ENCODE peak calls at places on chromosome 14, in four cellular contexts. K is sigmoid colon, A is HL-60, F is suprapubic skin. S is an unnamed sample.

GRCh38 chr14:58749066-58749669 is 111.4 kb downstream of the DACT1 start:
- DNase-seq in K (no peak), A (peak), F (no peak), S (peak)

GRCh38 chr14:44625098-44625497 is 118.0 kb upstream of the FSCB start:
- DNase-seq in K (no peak), A (no peak), F (no peak), S (no peak)

GRCh38 chr14:34090451-34090850 is 139.6 kb upstream of the EGLN3 start:
- DNase-seq in K (no peak), A (no peak), F (no peak), S (no peak)

GRCh38 chr14:88463318-88463717 is 77.9 kb downstream of the SPATA7 start:
- DNase-seq in K (no peak), A (no peak), F (no peak), S (peak)

GRCh38 chr14:32709072-32709471 is 229.6 kb upstream of the NPAS3 start:
- DNase-seq in K (peak), A (no peak), F (no peak), S (no peak)

GRCh38 chr14:68621400-68622365 is 171.2 kb downstream of the ZFP36L1 start:
- DNase-seq in K (no peak), A (no peak), F (no peak), S (no peak)

GRCh38 chr14:90567191-90567590 is 170.4 kb downstream of the CALM1 start:
- DNase-seq in K (no peak), A (no peak), F (no peak), S (no peak)

GRCh38 chr14:35525695-35526094 is 8.3 kb upstream of the INSM2 start:
- DNase-seq in K (no peak), A (no peak), F (no peak), S (no peak)

DNA sequence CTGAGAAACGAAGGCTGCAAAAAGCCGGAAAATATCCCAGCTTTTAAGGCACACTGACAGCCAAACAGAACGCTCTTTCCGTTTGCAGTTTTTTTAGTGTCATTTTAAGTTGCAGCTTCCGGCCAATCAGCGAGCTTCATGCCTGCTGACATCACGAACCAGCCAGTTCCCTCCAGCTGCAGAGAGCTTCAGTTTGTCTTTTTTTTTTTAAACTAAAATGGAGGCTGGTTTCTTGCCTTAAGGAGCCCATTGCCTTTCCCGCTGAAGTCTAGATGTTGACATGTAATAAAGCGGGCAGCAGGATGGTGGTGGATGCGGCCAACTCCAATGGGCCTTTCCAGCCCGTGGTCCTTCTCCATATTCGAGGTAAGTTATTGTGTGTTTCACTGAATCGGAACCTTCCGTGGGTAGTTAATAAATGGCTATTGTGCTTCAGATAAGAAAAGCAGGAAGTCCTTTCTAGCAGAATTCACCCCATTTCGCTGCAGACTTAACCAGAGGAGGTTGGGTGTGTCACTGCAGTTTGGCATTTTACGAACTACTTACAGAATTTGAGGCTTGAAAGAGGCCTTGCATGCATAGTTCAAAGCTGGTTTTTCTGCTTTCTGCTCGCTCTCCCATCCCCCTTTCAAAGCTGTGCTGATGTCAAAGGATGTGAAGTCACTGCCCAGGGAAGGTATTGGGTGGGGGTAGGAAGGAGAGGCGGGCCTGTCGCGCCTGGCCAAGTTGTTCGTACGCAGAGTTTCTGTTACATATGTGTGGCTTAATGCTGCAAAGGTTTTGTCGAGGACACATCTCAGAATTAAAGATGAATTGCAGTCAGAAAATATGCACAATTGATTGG is 48.4 kb downstream of the PPP2R5C start:
- DNase-seq in K (peak), A (peak), F (peak), S (peak)
- TF ChIP-seq POLR2AphosphoS5 in K (peak), A (peak), F (peak), S (peak)

GRCh38 chr14:67270933-67271332 is 29.7 kb downstream of the PALS1 start:
- DNase-seq in K (no peak), A (no peak), F (no peak), S (no peak)

GRCh38 chr14:67270354-67270753 is 29.1 kb downstream of the PALS1 start:
- DNase-seq in K (no peak), A (no peak), F (no peak), S (no peak)

GRCh38 chr14:67267929-67268328 is 26.7 kb downstream of the PALS1 start:
- DNase-seq in K (no peak), A (no peak), F (no peak), S (no peak)

GRCh38 chr14:67269338-67270060 is 28.3 kb downstream of the PALS1 start:
- DNase-seq in K (no peak), A (no peak), F (no peak), S (no peak)

DNA sequence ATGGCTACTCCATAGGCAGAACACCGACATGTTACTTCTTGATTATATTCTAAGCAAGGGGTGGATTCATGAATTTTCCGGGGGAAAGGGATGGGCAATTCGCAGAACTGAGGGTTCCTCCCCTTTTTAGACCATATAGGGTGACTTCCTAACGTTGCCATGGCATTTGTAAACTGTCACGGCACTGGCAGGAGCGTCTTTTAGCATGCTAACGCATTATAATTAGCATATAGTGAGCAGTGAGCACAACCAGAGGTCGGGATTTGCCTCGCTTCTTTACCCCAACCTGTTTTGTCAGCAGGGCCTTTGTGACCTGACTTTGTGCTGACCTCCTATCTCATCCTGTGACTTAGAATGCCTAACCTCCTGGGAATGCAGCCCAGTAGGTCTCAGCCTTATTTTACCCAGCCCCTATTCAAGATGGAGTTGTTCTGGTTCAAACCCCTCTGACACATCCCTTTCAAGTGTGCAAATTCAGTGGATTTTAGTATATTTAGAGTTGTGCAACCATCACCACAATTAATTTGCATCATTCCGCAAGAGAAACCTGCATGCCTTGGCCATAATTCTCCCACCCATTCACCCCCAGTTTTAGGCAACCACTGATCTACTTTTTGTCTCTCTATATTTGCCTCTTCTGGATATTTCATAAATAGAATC is 27.4 kb downstream of the PALS1 start:
- DNase-seq in K (no peak), A (no peak), F (no peak), S (no peak)
- TF ChIP-seq POLR2AphosphoS5 in K (no peak), A (no peak), F (no peak), S (no peak)

DNA sequence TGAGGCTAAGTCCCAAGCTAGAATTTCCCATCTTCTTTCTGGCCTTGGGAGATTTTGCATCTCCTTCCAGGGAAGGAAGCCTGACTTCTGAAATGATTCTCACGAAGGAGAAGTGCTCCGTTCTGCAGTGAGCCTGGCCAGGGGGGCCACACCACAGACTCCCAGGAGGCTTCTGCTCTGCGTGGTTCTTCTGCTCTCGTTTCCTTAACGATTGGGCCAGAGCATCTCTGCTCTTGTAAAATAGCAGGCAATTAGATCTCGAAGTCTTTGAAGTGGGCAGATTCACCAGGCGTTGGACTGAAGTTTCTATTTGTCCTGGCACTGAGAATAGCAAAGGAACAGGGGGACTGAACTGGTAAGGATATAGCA is 6.7 kb upstream of the BATF start:
- DNase-seq in K (no peak), A (no peak), F (no peak), S (no peak)
- TF ChIP-seq POLR2AphosphoS5 in K (no peak), A (no peak), F (no peak), S (no peak)

GRCh38 chr14:52325632-52326031 is 11.5 kb downstream of the PTGER2 start:
- DNase-seq in K (no peak), A (no peak), F (no peak), S (no peak)
- TF ChIP-seq POLR2AphosphoS5 in K (no peak), A (no peak), F (no peak), S (no peak)

DNA sequence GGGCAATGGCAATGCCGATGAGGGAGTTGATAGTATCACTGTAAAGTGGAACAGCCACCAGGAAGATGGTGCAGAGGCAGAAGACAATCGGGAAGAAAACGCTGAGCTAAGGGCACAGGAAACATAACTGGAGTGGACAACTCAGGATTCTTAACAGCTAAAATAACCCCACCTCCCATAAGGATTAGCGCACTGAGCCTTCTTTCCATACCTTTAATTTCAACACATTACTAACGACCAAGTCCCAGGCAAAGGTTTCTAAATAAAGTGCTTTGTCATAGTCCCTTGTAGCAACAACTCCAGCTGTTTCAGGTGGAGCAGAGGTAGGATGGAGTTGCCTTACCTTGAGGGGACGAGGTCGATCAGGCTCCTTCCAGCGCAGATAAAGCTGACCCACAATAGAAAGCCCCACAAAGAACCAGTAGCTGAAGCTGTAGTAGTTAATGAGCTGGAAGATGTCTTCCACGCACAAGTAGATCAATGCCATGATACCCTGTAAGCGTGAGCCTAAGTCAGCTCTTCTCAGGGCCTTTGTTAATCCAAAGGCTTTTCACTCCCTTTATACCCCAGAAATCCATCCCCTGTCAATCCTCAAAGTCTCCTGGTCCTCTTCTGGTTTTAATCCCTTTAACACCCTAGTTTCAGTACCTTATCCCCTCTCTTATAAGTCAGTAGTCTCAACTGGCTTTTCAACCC is 7.7 kb downstream of the OXA1L start:
- DNase-seq in K (no peak), A (no peak), F (no peak), S (no peak)
- TF ChIP-seq POLR2AphosphoS5 in K (no peak), A (peak), F (no peak), S (no peak)

DNA sequence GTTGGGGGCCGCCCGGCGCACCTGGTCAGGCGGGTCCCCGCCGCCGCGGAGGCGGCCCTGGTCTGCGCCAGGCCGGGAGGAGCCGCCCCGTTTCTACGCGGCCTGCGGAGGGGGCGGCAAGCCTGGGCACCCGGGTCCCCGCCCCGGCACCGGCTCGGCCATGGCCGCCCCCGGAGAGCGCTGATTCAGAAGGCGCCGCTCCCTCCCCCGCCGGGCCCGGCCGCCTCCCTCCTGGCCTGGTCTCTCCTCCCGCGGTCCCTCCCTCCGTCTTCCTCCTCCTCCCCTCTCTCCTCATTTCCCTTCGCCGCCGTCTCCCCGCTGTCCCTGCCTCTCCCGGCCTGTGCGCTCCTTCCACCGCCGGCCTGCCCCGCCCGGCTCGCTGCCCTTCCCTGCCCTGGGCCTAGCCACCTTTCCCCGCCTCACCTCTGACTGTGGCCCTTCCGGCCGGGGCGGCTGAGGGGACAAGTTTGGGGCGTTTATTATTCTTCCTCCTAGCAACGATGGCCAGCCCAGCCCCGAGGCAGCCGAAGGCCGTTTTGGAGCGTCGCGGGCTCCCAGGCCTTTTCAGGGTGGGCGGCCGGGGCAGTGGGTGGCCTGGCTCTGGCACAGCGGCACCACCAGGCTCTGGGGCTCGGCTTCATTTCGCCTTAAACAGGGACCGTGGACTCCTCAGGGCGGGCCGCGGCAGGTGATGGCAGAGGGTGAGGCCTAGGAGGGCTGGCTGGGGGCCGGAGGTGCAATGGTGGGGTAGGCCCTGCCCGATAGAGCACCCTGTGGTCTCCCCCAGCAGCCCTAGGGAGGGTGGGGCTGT is 768 bp downstream of the CEP170B start:
- DNase-seq in K (peak), A (no peak), F (no peak), S (no peak)
- TF ChIP-seq POLR2AphosphoS5 in K (no peak), A (no peak), F (no peak), S (no peak)

GRCh38 chr14:71399057-71399487 is 491.8 kb downstream of the PCNX1 start:
- DNase-seq in K (no peak), A (no peak), F (no peak), S (no peak)
- TF ChIP-seq POLR2AphosphoS5 in K (no peak), A (no peak), F (no peak), S (no peak)

DNA sequence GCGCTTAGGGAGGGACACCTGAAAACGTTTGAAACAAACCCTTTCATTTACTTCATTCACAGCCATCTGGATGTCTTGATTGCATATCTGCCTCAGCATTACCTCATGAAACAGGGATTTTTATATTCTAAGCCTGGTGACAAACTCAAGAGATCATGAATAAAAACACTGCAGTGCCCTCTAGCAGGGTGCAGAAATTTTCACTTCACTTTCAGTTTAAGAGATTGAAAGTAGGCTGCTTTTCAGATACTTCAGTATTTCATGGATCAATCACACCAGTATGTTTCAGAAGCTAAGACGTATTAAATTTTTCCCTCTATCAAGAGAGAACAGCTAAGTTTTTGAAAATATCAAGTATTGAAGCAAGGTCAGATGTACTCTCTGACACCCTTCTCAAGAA is 467.8 kb downstream of the MDGA2 start:
- DNase-seq in K (no peak), A (no peak), F (no peak), S (no peak)
- TF ChIP-seq POLR2AphosphoS5 in K (no peak), A (no peak), F (no peak), S (no peak)